ENCODE peak calls at places on chromosomes 3 and 15, in seven cellular contexts. Z, G, O, F, E, Y and I are unnamed samples.

GRCh38 chr3:181719298-181719859 is 7.7 kb downstream of the SOX2 start:
- DNase-seq in O (no peak), Z (no peak), Y (no peak), F (no peak), G (no peak), E (no peak), I (no peak)

GRCh38 chr15:59148160-59148810 is 43.3 kb downstream of the CCNB2 start:
- DNase-seq in F (peak; percentile 16), G (peak; percentile 79), E (no peak), O (no peak), Y (no peak), Z (no peak), I (peak; percentile 36)

GRCh38 chr3:148710665-148711064 is 13.0 kb downstream of the AGTR1 start:
- DNase-seq in E (no peak), F (no peak), G (no peak), Y (no peak), Z (no peak), O (no peak), I (no peak)

GRCh38 chr15:29727871-29728270 is 94.4 kb downstream of the TJP1 start:
- DNase-seq in Z (no peak), G (no peak), Y (no peak), F (no peak), E (no peak), O (no peak), I (no peak)

GRCh38 chr3:179265875-179266274 is 15.0 kb upstream of the KCNMB3 start:
- DNase-seq in E (no peak), Y (no peak), F (no peak), Z (no peak), O (no peak), G (no peak), I (no peak)

GRCh38 chr3:120218981-120219380 is 66.0 kb downstream of the GPR156 start:
- DNase-seq in Y (no peak), E (no peak), Z (no peak), G (no peak), F (no peak), O (no peak), I (no peak)

GRCh38 chr3:106257172-106257571 is 388.4 kb upstream of the CBLB start:
- DNase-seq in E (no peak), O (no peak), Y (no peak), G (no peak), F (no peak), Z (no peak), I (no peak)

GRCh38 chr15:32918481-32919026 is 200.8 kb downstream of the GREM1 start:
- DNase-seq in Y (no peak), F (no peak), O (no peak), E (no peak), Z (peak; percentile 39), G (peak; percentile 34), I (no peak)

GRCh38 chr15:89822951-89823701 is 8.5 kb upstream of the ANPEP start:
- DNase-seq in Y (no peak), E (peak; percentile 73), G (peak; percentile 79), O (no peak), Z (no peak), F (no peak), I (peak; percentile 51)

GRCh38 chr3:177362646-177363045 is 165.4 kb upstream of the TBL1XR1 start:
- DNase-seq in Y (no peak), Z (no peak), O (no peak), F (no peak), E (no peak), G (no peak), I (no peak)

GRCh38 chr3:13532085-13532484 is 16.8 kb upstream of the FBLN2 start:
- DNase-seq in O (peak; percentile 78), F (no peak), Y (no peak), G (peak; percentile 53), E (no peak), Z (no peak), I (no peak)

GRCh38 chr3:106191913-106192312 is 323.1 kb upstream of the CBLB start:
- DNase-seq in Y (no peak), O (no peak), F (no peak), E (no peak), Z (no peak), G (no peak), I (no peak)

GRCh38 chr3:36729204-36730056 is 34.9 kb downstream of the DCLK3 start:
- DNase-seq in E (peak; percentile 5), O (no peak), F (peak; percentile 28), Z (peak; percentile 46), Y (no peak), G (peak; percentile 65), I (peak; percentile 62)

GRCh38 chr3:192481638-192482037 is 245.7 kb downstream of the FGF12 start:
- DNase-seq in E (no peak), O (no peak), Y (no peak), Z (peak; percentile 94), G (peak; percentile 9), F (no peak), I (peak; percentile 12)

DNA sequence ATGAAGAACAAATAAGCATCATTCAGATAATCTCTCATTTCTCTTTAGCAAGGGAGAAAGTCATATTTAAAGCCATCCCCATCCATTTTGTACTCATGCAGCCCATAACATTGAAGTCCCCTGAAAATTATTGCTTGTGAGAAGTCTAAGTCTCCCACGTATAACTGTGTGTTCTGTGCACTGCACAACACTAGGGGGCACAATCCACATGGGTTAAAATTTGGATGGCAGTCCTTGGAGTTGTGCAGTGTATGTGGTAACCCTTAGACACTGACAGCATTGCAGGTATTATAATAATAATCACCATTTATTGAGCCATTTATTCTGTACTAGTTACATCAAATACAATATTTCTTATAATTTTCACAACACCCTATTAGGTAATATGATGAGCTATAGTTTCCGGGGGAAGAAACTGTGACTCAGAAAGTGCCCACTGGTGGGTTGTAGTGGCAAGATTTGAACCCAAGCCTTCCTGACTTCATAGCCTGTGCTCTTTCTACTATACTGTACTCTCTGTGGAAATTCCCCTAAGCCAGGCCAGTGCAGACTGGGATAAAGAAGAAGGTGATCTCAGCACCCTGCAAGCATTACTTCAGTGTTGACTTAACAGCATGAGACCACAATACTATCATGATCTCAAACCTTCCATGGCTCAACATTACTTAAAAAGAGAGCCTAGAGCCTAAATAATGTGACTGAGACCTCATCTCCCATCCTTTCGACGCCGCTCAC is 15.7 kb downstream of the KCNAB1 start:
- DNase-seq in F (no peak), O (no peak), Z (no peak), Y (no peak), E (no peak), G (no peak), I (no peak)
- TF ChIP-seq CTCF in F (no peak), O (no peak), Z (no peak), Y (no peak), E (no peak), G (peak; percentile 22), I (peak; percentile 56)

DNA sequence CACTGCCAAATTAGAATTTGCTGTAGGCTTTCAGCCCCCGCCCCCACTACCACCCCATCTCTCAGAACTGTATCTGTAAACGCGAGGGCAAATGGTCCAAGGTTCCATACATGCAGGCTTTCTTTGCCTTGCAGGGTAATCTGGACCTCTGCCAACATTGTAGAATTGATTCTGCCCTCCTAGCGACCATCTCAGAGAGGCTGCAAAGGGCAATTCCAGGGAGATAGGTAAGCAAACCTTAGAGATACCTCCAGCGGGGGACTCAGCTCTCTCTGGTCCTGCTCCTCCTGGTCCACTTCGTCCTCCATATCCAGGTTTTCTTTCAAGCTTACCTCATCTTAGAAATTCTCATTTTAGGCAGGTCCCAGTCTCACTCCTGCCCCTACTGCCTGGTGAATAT is 64.4 kb downstream of the SLMAP start:
- DNase-seq in O (no peak), Y (no peak), G (no peak), F (no peak), Z (no peak), E (no peak), I (no peak)
- TF ChIP-seq CTCF in O (no peak), Y (no peak), G (no peak), F (no peak), Z (no peak), E (no peak), I (no peak)

GRCh38 chr15:39922450-39923092 is 2.5 kb upstream of the GPR176 start:
- DNase-seq in E (no peak), F (no peak), Y (no peak), Z (peak; percentile 70), O (no peak), G (peak; percentile 48), I (peak; percentile 39)

GRCh38 chr15:39924437-39924836 is 4.4 kb upstream of the GPR176 start:
- DNase-seq in G (no peak), Z (no peak), E (no peak), O (no peak), Y (no peak), F (no peak), I (no peak)

GRCh38 chr15:39926526-39926925 is 6.5 kb upstream of the GPR176 start:
- DNase-seq in F (no peak), Z (no peak), Y (no peak), G (no peak), O (no peak), E (no peak), I (no peak)

GRCh38 chr15:39921274-39921638 is 1.2 kb upstream of the GPR176 start:
- DNase-seq in F (no peak), G (no peak), Y (no peak), O (no peak), Z (no peak), E (no peak), I (no peak)

DNA sequence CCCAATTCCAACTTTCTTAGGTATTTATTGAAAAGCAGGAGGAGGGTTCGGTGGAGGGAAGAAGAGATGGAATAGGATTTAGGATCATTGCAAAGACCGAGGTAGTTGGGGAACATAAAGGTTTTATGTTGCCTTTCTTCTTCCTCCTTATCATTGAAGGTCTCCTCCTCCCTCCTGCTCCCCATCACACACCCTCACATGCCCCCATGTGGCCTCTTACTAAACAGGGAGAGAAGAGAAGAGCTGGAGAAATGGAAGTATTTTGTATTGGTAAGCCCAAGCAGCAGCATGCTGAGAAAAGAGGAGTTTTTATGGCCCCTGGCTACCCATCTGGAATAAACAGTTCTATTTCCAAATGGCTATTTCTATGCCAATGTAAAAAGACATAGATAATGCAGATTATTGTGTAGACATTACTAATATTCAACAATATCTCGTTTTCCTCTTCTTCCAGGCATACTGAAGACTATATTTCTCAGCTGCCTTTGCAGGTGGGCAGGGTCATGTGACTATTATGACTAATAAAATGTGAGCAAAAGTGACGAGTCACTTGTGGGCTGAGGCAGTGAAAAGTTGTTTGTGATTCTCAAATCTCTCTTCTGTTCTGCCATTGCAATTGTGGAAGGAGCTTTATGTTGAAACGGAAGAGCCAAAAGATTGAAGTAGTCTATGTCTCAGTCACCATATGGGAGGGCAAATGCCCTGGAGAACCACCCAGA is 5.2 kb upstream of the GPR176 start:
- DNase-seq in E (no peak), O (no peak), Y (no peak), Z (no peak), G (no peak), F (no peak), I (no peak)
- TF ChIP-seq CTCF in E (no peak), O (no peak), Y (no peak), Z (no peak), G (no peak), F (no peak), I (no peak)

DNA sequence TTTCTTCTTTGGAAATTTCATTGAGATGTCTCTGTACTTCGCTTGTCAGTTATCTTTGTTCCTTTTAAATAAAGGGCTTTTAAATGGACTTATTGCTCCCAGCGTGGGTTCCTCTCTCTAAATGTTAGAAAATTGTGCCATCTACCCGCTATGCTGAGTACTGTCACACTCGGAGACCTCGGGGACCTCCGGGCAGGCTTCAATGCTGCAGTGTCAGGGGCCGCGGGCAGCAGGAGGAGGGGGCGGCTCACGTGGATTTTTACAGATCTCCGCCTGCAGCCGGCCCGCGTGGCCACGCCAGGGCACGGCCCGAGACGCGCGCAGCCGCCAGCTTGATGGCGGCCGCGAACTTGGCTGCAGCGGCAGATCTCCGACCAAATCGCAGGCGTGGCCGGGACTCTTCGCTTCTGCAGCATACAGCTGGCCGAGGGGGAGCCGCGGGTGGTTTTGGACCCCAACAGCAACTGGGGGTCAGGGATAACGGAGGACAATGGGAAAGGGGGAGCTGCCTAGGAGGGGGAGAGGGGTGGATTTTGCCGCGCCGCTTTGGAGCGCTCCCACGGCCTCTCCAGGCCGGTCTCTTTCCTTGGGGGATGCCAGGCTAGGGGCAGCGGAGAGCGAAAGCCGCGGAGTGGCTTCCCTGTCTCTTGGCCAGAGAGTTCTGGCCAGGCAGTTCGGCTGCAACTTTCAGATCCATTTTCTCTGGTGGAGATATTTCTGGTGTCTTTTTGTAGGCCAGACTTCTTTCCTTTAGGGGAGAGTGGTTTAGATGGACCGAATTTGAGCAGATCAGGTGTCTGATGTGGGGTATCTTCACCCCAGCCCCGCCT is 15.3 kb downstream of the NR2F2 start:
- DNase-seq in Z (no peak), Y (peak; percentile 74), F (no peak), G (peak; percentile 81), O (peak; percentile 89), E (no peak), I (no peak)
- TF ChIP-seq CTCF in Z (peak; percentile 48), Y (peak; percentile 60), F (peak; percentile 51), G (peak; percentile 64), O (peak; percentile 67), E (peak; percentile 42), I (peak; percentile 65)